ENCODE peak calls at places on chromosomes 16 and 17, in six cellular contexts. One of them, this sample, is unnamed.
A peak's percentile ranks its signal among the peaks of the same experiment; 100 is the strongest.

GRCh38 chr17:8408371-8408770 is 10.7 kb upstream of the RNF222 start:
- DNase-seq in fibroblast of the conjunctiva: no peak
- DNase-seq in GM06990: no peak
- DNase-seq in iPS DF 6.9: no peak
- DNase-seq in activated effector memory CD4-positive, alpha-beta T cell treated with anti-CD3 and anti-CD28 coated beads, Interleukin-2, amount 50 U/mL, for 16 hours: peak; percentile 55
- DNase-seq in LHCN-M2: no peak
- DNase-seq in this sample: no peak

GRCh38 chr17:12637015-12637414 is 28.7 kb upstream of the MYOCD start:
- DNase-seq in fibroblast of the conjunctiva: peak; percentile 70
- DNase-seq in GM06990: no peak
- DNase-seq in iPS DF 6.9: no peak
- DNase-seq in activated effector memory CD4-positive, alpha-beta T cell treated with anti-CD3 and anti-CD28 coated beads, Interleukin-2, amount 50 U/mL, for 16 hours: no peak
- DNase-seq in LHCN-M2: peak; percentile 82
- DNase-seq in this sample: peak; percentile 79

GRCh38 chr17:76469076-76469990 is 1.9 kb downstream of the AANAT start:
- DNase-seq in fibroblast of the conjunctiva: no peak
- DNase-seq in GM06990: no peak
- DNase-seq in iPS DF 6.9: no peak
- DNase-seq in activated effector memory CD4-positive, alpha-beta T cell treated with anti-CD3 and anti-CD28 coated beads, Interleukin-2, amount 50 U/mL, for 16 hours: no peak
- DNase-seq in LHCN-M2: no peak
- DNase-seq in this sample: no peak

GRCh38 chr16:51881731-51882130 is 665.2 kb downstream of the TOX3 start:
- DNase-seq in fibroblast of the conjunctiva: no peak
- DNase-seq in GM06990: no peak
- DNase-seq in iPS DF 6.9: no peak
- DNase-seq in activated effector memory CD4-positive, alpha-beta T cell treated with anti-CD3 and anti-CD28 coated beads, Interleukin-2, amount 50 U/mL, for 16 hours: no peak
- DNase-seq in LHCN-M2: peak; percentile 93
- DNase-seq in this sample: no peak

GRCh38 chr16:57898961-57899360 is 72.0 kb downstream of the CNGB1 start:
- DNase-seq in fibroblast of the conjunctiva: no peak
- DNase-seq in GM06990: no peak
- DNase-seq in iPS DF 6.9: no peak
- DNase-seq in activated effector memory CD4-positive, alpha-beta T cell treated with anti-CD3 and anti-CD28 coated beads, Interleukin-2, amount 50 U/mL, for 16 hours: no peak
- DNase-seq in LHCN-M2: no peak
- DNase-seq in this sample: peak; percentile 21

GRCh38 chr16:81445926-81446317 is 1.3 kb downstream of the CMIP start:
- DNase-seq in fibroblast of the conjunctiva: no peak
- DNase-seq in GM06990: no peak
- DNase-seq in iPS DF 6.9: no peak
- DNase-seq in activated effector memory CD4-positive, alpha-beta T cell treated with anti-CD3 and anti-CD28 coated beads, Interleukin-2, amount 50 U/mL, for 16 hours: peak; percentile 60
- DNase-seq in LHCN-M2: no peak
- DNase-seq in this sample: no peak

GRCh38 chr17:71405101-71405500 is 715.7 kb upstream of the SOX9 start:
- DNase-seq in fibroblast of the conjunctiva: no peak
- DNase-seq in GM06990: no peak
- DNase-seq in iPS DF 6.9: no peak
- DNase-seq in activated effector memory CD4-positive, alpha-beta T cell treated with anti-CD3 and anti-CD28 coated beads, Interleukin-2, amount 50 U/mL, for 16 hours: no peak
- DNase-seq in LHCN-M2: peak; percentile 23
- DNase-seq in this sample: no peak

GRCh38 chr17:21455761-21456160 is 79.6 kb downstream of the KCNJ12 start:
- DNase-seq in fibroblast of the conjunctiva: no peak
- DNase-seq in GM06990: no peak
- DNase-seq in iPS DF 6.9: no peak
- DNase-seq in activated effector memory CD4-positive, alpha-beta T cell treated with anti-CD3 and anti-CD28 coated beads, Interleukin-2, amount 50 U/mL, for 16 hours: no peak
- DNase-seq in LHCN-M2: no peak
- DNase-seq in this sample: no peak

GRCh38 chr17:77493901-77494663 is 353.3 kb downstream of the SEC14L1 start:
- DNase-seq in fibroblast of the conjunctiva: no peak
- DNase-seq in GM06990: peak; percentile 6
- DNase-seq in iPS DF 6.9: no peak
- DNase-seq in activated effector memory CD4-positive, alpha-beta T cell treated with anti-CD3 and anti-CD28 coated beads, Interleukin-2, amount 50 U/mL, for 16 hours: no peak
- DNase-seq in LHCN-M2: no peak
- DNase-seq in this sample: no peak

GRCh38 chr16:3597676-3598075 is 13.7 kb downstream of the SLX4 start:
- DNase-seq in fibroblast of the conjunctiva: no peak
- DNase-seq in GM06990: no peak
- DNase-seq in iPS DF 6.9: no peak
- DNase-seq in activated effector memory CD4-positive, alpha-beta T cell treated with anti-CD3 and anti-CD28 coated beads, Interleukin-2, amount 50 U/mL, for 16 hours: no peak
- DNase-seq in LHCN-M2: no peak
- DNase-seq in this sample: no peak

GRCh38 chr17:76544916-76545365 is 5.1 kb downstream of the PRCD start:
- DNase-seq in fibroblast of the conjunctiva: no peak
- DNase-seq in GM06990: no peak
- DNase-seq in iPS DF 6.9: no peak
- DNase-seq in activated effector memory CD4-positive, alpha-beta T cell treated with anti-CD3 and anti-CD28 coated beads, Interleukin-2, amount 50 U/mL, for 16 hours: no peak
- DNase-seq in LHCN-M2: no peak
- DNase-seq in this sample: no peak

GRCh38 chr16:82900611-82901010 is 273.8 kb downstream of the CDH13 start:
- DNase-seq in fibroblast of the conjunctiva: no peak
- DNase-seq in GM06990: no peak
- DNase-seq in iPS DF 6.9: no peak
- DNase-seq in activated effector memory CD4-positive, alpha-beta T cell treated with anti-CD3 and anti-CD28 coated beads, Interleukin-2, amount 50 U/mL, for 16 hours: no peak
- DNase-seq in LHCN-M2: no peak
- DNase-seq in this sample: peak; percentile 38

GRCh38 chr17:50943575-50943933 is 77.4 kb upstream of the TOB1 start:
- DNase-seq in fibroblast of the conjunctiva: no peak
- DNase-seq in GM06990: no peak
- DNase-seq in iPS DF 6.9: no peak
- DNase-seq in activated effector memory CD4-positive, alpha-beta T cell treated with anti-CD3 and anti-CD28 coated beads, Interleukin-2, amount 50 U/mL, for 16 hours: peak; percentile 63
- DNase-seq in LHCN-M2: no peak
- DNase-seq in this sample: no peak

GRCh38 chr16:74743668-74744299 is 30.8 kb downstream of the FA2H start:
- DNase-seq in fibroblast of the conjunctiva: no peak
- DNase-seq in GM06990: no peak
- DNase-seq in iPS DF 6.9: no peak
- DNase-seq in activated effector memory CD4-positive, alpha-beta T cell treated with anti-CD3 and anti-CD28 coated beads, Interleukin-2, amount 50 U/mL, for 16 hours: no peak
- DNase-seq in LHCN-M2: peak; percentile 54
- DNase-seq in this sample: no peak

GRCh38 chr17:73369126-73369525 is 57.3 kb upstream of the CDC42EP4 start:
- DNase-seq in fibroblast of the conjunctiva: no peak
- DNase-seq in GM06990: no peak
- DNase-seq in iPS DF 6.9: no peak
- DNase-seq in activated effector memory CD4-positive, alpha-beta T cell treated with anti-CD3 and anti-CD28 coated beads, Interleukin-2, amount 50 U/mL, for 16 hours: no peak
- DNase-seq in LHCN-M2: no peak
- DNase-seq in this sample: no peak

GRCh38 chr16:14302399-14303181 is 231.5 kb downstream of the MRTFB start:
- DNase-seq in fibroblast of the conjunctiva: no peak
- DNase-seq in GM06990: peak; percentile 64
- DNase-seq in iPS DF 6.9: no peak
- DNase-seq in activated effector memory CD4-positive, alpha-beta T cell treated with anti-CD3 and anti-CD28 coated beads, Interleukin-2, amount 50 U/mL, for 16 hours: no peak
- DNase-seq in LHCN-M2: no peak
- DNase-seq in this sample: no peak

GRCh38 chr16:86882586-86883280 is 304.4 kb downstream of the FOXL1 start:
- DNase-seq in fibroblast of the conjunctiva: peak; percentile 41
- DNase-seq in GM06990: no peak
- DNase-seq in iPS DF 6.9: no peak
- DNase-seq in activated effector memory CD4-positive, alpha-beta T cell treated with anti-CD3 and anti-CD28 coated beads, Interleukin-2, amount 50 U/mL, for 16 hours: no peak
- DNase-seq in LHCN-M2: peak; percentile 81
- DNase-seq in this sample: peak; percentile 71

GRCh38 chr17:3965123-3965800 is 1.0 kb upstream of the ATP2A3 start:
- DNase-seq in fibroblast of the conjunctiva: no peak
- DNase-seq in GM06990: peak; percentile 71
- DNase-seq in iPS DF 6.9: no peak
- DNase-seq in activated effector memory CD4-positive, alpha-beta T cell treated with anti-CD3 and anti-CD28 coated beads, Interleukin-2, amount 50 U/mL, for 16 hours: peak; percentile 86
- DNase-seq in LHCN-M2: peak; percentile 44
- DNase-seq in this sample: no peak

This sample was measured in retinal pigment epithelial cell.